ENCODE peak calls at places on chromosomes 1 and 21, in five cellular contexts. M, W, O, V and U are unnamed samples.

GRCh38 chr1:235597867-235598553 is 51.6 kb downstream of the GNG4 start:
- DNase-seq in M (peak; percentile 52), W (no peak), O (no peak), V (peak; percentile 57), U (no peak)

GRCh38 chr1:9249534-9250335 is 15.2 kb downstream of the H6PD start:
- DNase-seq in M (no peak), W (peak; percentile 64), O (peak; percentile 52), V (peak; percentile 85), U (peak; percentile 44)

GRCh38 chr1:173255214-173255813 is 48.2 kb upstream of the TNFSF4 start:
- DNase-seq in M (peak; percentile 28), W (no peak), O (no peak), V (peak; percentile 67), U (no peak)

GRCh38 chr1:48741380-48741779 is 35.3 kb downstream of the BEND5 start:
- DNase-seq in M (no peak), W (no peak), O (no peak), V (no peak), U (peak; percentile 28)

GRCh38 chr1:33460947-33461629 is 11.4 kb upstream of the ZSCAN20 start:
- DNase-seq in M (no peak), W (no peak), O (peak; percentile 43), V (no peak), U (no peak)

GRCh38 chr1:37092937-37093336 is 58.6 kb upstream of the GRIK3 start:
- DNase-seq in M (no peak), W (no peak), O (no peak), V (no peak), U (no peak)

GRCh38 chr1:56448529-56448928 is 130.8 kb downstream of the PLPP3 start:
- DNase-seq in M (no peak), W (no peak), O (no peak), V (no peak), U (no peak)

GRCh38 chr1:2088434-2088833 is 38.2 kb downstream of the PRKCZ start:
- DNase-seq in M (no peak), W (no peak), O (peak; percentile 36), V (no peak), U (no peak)

GRCh38 chr1:229669333-229669732 is 43.3 kb downstream of the URB2 start:
- DNase-seq in M (no peak), W (no peak), O (no peak), V (no peak), U (no peak)

GRCh38 chr1:91676030-91676429 is 175.4 kb downstream of the CDC7 start:
- DNase-seq in M (no peak), W (no peak), O (no peak), V (no peak), U (no peak)

GRCh38 chr1:5140136-5140535 is 485.7 kb downstream of the AJAP1 start:
- DNase-seq in M (no peak), W (no peak), O (no peak), V (no peak), U (no peak)

GRCh38 chr1:36322786-36323635 is 434 bp downstream of the EVA1B start:
- DNase-seq in M (no peak), W (peak; percentile 34), O (peak; percentile 56), V (peak; percentile 71), U (no peak)

GRCh38 chr1:181748013-181748412 is 264.7 kb downstream of the CACNA1E start:
- DNase-seq in M (no peak), W (no peak), O (no peak), V (no peak), U (no peak)

GRCh38 chr21:33286600-33287456 is 20.7 kb downstream of the IL10RB start:
- DNase-seq in M (peak; percentile 38), W (peak; percentile 73), O (peak; percentile 33), V (no peak), U (peak; percentile 59)

GRCh38 chr1:1430114-1430982 is 5.1 kb upstream of the VWA1 start:
- DNase-seq in M (no peak), W (peak; percentile 81), O (no peak), V (peak; percentile 74), U (peak; percentile 62)

GRCh38 chr1:87863317-87863716 is 534.6 kb downstream of the LMO4 start:
- DNase-seq in M (no peak), W (no peak), O (no peak), V (peak; percentile 7), U (no peak)

GRCh38 chr1:23543707-23544443 is 12.8 kb upstream of the E2F2 start:
- DNase-seq in M (no peak), W (no peak), O (no peak), V (no peak), U (no peak)

GRCh38 chr1:8474369-8474768 is 156.5 kb downstream of the SLC45A1 start:
- DNase-seq in M (no peak), W (no peak), O (no peak), V (no peak), U (no peak)

GRCh38 chr21:46603228-46603627 is 1.7 kb downstream of the S100B start:
- DNase-seq in M (no peak), W (no peak), O (no peak), V (peak; percentile 77), U (no peak)

GRCh38 chr21:37472581-37472980 is 106.0 kb downstream of the DYRK1A start:
- DNase-seq in M (no peak), W (no peak), O (no peak), V (no peak), U (no peak)

GRCh38 chr1:168497376-168497952 is 46.3 kb downstream of the XCL2 start:
- DNase-seq in M (no peak), W (no peak), O (no peak), V (no peak), U (no peak)

GRCh38 chr1:36522021-36522420 is 39.3 kb upstream of the CSF3R start:
- DNase-seq in M (no peak), W (peak; percentile 9), O (no peak), V (no peak), U (no peak)

GRCh38 chr1:87093286-87093685 is 178.9 kb downstream of the HS2ST1 start:
- DNase-seq in M (no peak), W (no peak), O (no peak), V (no peak), U (no peak)

GRCh38 chr1:243253927-243254232 is 1.2 kb downstream of the CEP170 start:
- DNase-seq in M (no peak), W (no peak), O (no peak), V (no peak), U (no peak)

GRCh38 chr1:228462560-228462959 is 24.6 kb upstream of the RNF187 start:
- DNase-seq in M (no peak), W (no peak), O (no peak), V (no peak), U (no peak)

GRCh38 chr1:228464487-228464983 is 22.6 kb upstream of the RNF187 start:
- DNase-seq in M (no peak), W (peak; percentile 50), O (peak; percentile 69), V (peak; percentile 97), U (no peak)

GRCh38 chr1:228465134-228465533 is 22.0 kb upstream of the RNF187 start:
- DNase-seq in M (no peak), W (no peak), O (no peak), V (peak; percentile 28), U (no peak)

GRCh38 chr1:228463009-228463558 is 24.1 kb upstream of the RNF187 start:
- DNase-seq in M (no peak), W (no peak), O (no peak), V (no peak), U (no peak)

GRCh38 chr1:228463559-228464455 is 23.4 kb upstream of the RNF187 start:
- DNase-seq in M (peak; percentile 18), W (peak; percentile 27), O (peak; percentile 39), V (peak; percentile 84), U (no peak)
- TF ChIP-seq CTCF in M (peak; percentile 26), W (no peak), O (no peak), V (peak; percentile 47), U (no peak)

GRCh38 chr1:38915352-38915948 is 26.2 kb downstream of the RHBDL2 start:
- DNase-seq in M (no peak), W (no peak), O (no peak), V (no peak), U (no peak)
- TF ChIP-seq POLR2AphosphoS5 in M (no peak), W (no peak), O (no peak), V (no peak), U (no peak)

GRCh38 chr1:3480369-3480719 is 25.9 kb downstream of the ARHGEF16 start:
- DNase-seq in M (no peak), W (no peak), O (peak; percentile 67), V (no peak), U (no peak)
- H3K4me3 ChIP-seq in M (no peak overlapping the region), W (no peak overlapping the region), O (no peak overlapping the region), V (no peak overlapping the region), U (no peak overlapping the region)

DNA sequence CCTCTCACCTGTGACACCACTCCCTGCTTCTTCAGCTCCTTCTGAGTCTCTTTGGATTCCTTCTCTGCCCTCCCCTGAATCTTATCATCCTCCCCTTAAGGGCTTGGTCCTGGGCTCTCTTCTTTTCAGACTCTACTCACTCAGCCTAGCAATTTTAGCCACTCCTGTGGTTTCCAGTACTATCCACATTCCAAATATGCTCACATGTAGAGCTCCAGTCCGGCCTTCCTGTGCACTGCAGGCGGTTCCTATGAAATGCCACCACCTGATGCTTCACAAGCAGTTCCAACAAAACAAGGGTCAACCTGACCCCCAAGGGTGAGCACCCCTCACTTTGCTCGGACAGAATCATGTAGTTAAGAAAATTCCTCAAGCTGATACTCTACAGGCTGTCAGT is 35.9 kb downstream of the MAB21L3 start:
- DNase-seq in M (no peak), W (no peak), O (no peak), V (no peak), U (no peak)
- TF ChIP-seq CTCF in M (no peak), W (no peak), O (no peak), V (no peak), U (no peak)

GRCh38 chr1:162230517-162230916 is 146.1 kb downstream of the SPATA46 start:
- DNase-seq in M (no peak), W (no peak), O (no peak), V (no peak), U (no peak)
- TF ChIP-seq POLR2AphosphoS5 in M (no peak), W (no peak), O (no peak), V (no peak), U (no peak)

DNA sequence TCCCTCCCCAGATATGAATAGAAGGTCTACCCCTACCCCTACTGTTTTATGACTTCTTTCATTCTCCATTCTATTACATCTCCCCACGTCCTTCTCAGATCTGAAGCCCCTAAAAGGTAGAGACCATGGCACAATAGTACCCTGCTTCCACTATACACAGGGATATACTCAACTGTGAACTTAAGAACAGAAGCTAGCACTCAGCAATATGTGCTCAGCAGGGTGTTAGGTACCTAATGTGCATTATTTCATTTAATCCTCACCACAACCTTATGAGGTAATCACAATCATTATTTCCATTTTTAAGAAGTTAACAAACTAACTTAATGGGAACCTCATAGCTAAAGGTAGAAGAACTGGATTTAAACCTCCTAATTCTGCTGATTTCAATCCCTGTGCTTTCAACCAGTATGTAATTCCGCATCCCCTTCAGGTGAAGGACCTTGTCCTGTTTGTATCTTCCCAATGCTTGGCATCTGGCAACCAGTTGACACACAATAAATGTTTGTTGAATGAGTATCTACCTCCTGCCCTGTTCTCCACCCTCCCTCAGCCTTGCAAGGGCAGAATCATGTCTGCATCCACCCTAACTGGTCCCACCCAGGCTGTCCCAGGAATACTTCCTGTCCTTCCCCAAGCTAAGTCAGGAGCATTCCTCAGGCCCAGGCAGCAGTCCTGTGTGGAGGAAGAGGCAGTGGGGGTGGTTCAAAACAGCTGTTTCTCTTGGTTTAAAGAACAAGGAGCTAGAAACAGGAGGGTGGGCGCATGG is 6.5 kb downstream of the DENND2D start:
- DNase-seq in M (no peak), W (no peak), O (peak; percentile 46), V (no peak), U (no peak)
- H3K4me3 ChIP-seq in M (no peak overlapping the region), W (no peak overlapping the region), O (no peak overlapping the region), V (no peak overlapping the region), U (no peak overlapping the region)